ENCODE peak calls at places on chromosomes 4 and X, in nine cellular contexts. One of them, this sample, is unnamed.

GRCh38 chr4:3311095-3311372 is 18.2 kb downstream of the RGS12 start:
- DNase-seq in GM23248: no peak
- DNase-seq in H9: peak; percentile 22
- DNase-seq in mesendoderm: no peak
- DNase-seq in HepG2: no peak
- DNase-seq in neuronal stem cell: no peak
- DNase-seq in colonic mucosa: peak; percentile 15
- DNase-seq in mesenchymal stem cell: no peak
- DNase-seq in IMR-90: no peak
- DNase-seq in this sample: no peak

GRCh38 chr4:76687730-76688441 is 210.1 kb downstream of the SOWAHB start:
- DNase-seq in GM23248: no peak
- DNase-seq in H9: no peak
- DNase-seq in mesendoderm: peak; percentile 82
- DNase-seq in HepG2: no peak
- DNase-seq in neuronal stem cell: no peak
- DNase-seq in colonic mucosa: no peak
- DNase-seq in mesenchymal stem cell: peak; percentile 18
- DNase-seq in IMR-90: no peak
- DNase-seq in this sample: no peak

GRCh38 chrX:54921427-54922021 is 900 bp downstream of the TRO start:
- DNase-seq in GM23248: peak; percentile 85
- DNase-seq in H9: peak; percentile 81
- DNase-seq in mesendoderm: peak; percentile 86
- DNase-seq in HepG2: peak; percentile 40
- DNase-seq in neuronal stem cell: peak; percentile 78
- DNase-seq in colonic mucosa: peak; percentile 47
- DNase-seq in mesenchymal stem cell: peak; percentile 74
- DNase-seq in IMR-90: peak; percentile 72
- DNase-seq in this sample: peak; percentile 79

GRCh38 chr4:116027311-116027710 is 913.9 kb upstream of the NDST4 start:
- DNase-seq in GM23248: no peak
- DNase-seq in H9: no peak
- DNase-seq in mesendoderm: peak; percentile 9
- DNase-seq in HepG2: no peak
- DNase-seq in neuronal stem cell: no peak
- DNase-seq in colonic mucosa: no peak
- DNase-seq in mesenchymal stem cell: no peak
- DNase-seq in IMR-90: no peak
- DNase-seq in this sample: no peak

GRCh38 chr4:145829629-145830395 is 108.8 kb downstream of the ZNF827 start:
- DNase-seq in GM23248: peak; percentile 47
- DNase-seq in H9: no peak
- DNase-seq in mesendoderm: no peak
- DNase-seq in HepG2: no peak
- DNase-seq in neuronal stem cell: no peak
- DNase-seq in colonic mucosa: no peak
- DNase-seq in mesenchymal stem cell: no peak
- DNase-seq in IMR-90: no peak
- DNase-seq in this sample: no peak

GRCh38 chr4:2930135-2930805 is 32.9 kb downstream of the NOP14 start:
- DNase-seq in GM23248: no peak
- DNase-seq in H9: peak; percentile 20
- DNase-seq in mesendoderm: no peak
- DNase-seq in HepG2: peak; percentile 53
- DNase-seq in neuronal stem cell: no peak
- DNase-seq in colonic mucosa: no peak
- DNase-seq in mesenchymal stem cell: no peak
- DNase-seq in IMR-90: no peak
- DNase-seq in this sample: no peak

GRCh38 chr4:106690487-106690886 is 321.9 kb upstream of the GIMD1 start:
- DNase-seq in GM23248: peak; percentile 76
- DNase-seq in H9: no peak
- DNase-seq in mesendoderm: peak; percentile 11
- DNase-seq in HepG2: no peak
- DNase-seq in neuronal stem cell: no peak
- DNase-seq in colonic mucosa: no peak
- DNase-seq in mesenchymal stem cell: peak; percentile 48
- DNase-seq in IMR-90: peak; percentile 34
- DNase-seq in this sample: peak; percentile 41

GRCh38 chrX:102115748-102116147 is 9.7 kb upstream of the TCEAL2 start:
- DNase-seq in GM23248: no peak
- DNase-seq in H9: no peak
- DNase-seq in mesendoderm: no peak
- DNase-seq in HepG2: no peak
- DNase-seq in neuronal stem cell: no peak
- DNase-seq in colonic mucosa: no peak
- DNase-seq in mesenchymal stem cell: no peak
- DNase-seq in IMR-90: no peak
- DNase-seq in this sample: no peak

GRCh38 chrX:72100824-72101351 is 30.8 kb downstream of the RTL5 start:
- DNase-seq in GM23248: peak; percentile 12
- DNase-seq in H9: no peak
- DNase-seq in mesendoderm: no peak
- DNase-seq in HepG2: no peak
- DNase-seq in neuronal stem cell: no peak
- DNase-seq in colonic mucosa: no peak
- DNase-seq in mesenchymal stem cell: no peak
- DNase-seq in IMR-90: no peak
- DNase-seq in this sample: no peak

GRCh38 chrX:22135994-22136684 is 104.0 kb downstream of the PHEX start:
- DNase-seq in GM23248: peak; percentile 84
- DNase-seq in H9: no peak
- DNase-seq in mesendoderm: peak; percentile 37
- DNase-seq in HepG2: peak; percentile 11
- DNase-seq in neuronal stem cell: peak; percentile 42
- DNase-seq in colonic mucosa: no peak
- DNase-seq in mesenchymal stem cell: peak; percentile 64
- DNase-seq in IMR-90: peak; percentile 60
- DNase-seq in this sample: peak; percentile 72

DNA sequence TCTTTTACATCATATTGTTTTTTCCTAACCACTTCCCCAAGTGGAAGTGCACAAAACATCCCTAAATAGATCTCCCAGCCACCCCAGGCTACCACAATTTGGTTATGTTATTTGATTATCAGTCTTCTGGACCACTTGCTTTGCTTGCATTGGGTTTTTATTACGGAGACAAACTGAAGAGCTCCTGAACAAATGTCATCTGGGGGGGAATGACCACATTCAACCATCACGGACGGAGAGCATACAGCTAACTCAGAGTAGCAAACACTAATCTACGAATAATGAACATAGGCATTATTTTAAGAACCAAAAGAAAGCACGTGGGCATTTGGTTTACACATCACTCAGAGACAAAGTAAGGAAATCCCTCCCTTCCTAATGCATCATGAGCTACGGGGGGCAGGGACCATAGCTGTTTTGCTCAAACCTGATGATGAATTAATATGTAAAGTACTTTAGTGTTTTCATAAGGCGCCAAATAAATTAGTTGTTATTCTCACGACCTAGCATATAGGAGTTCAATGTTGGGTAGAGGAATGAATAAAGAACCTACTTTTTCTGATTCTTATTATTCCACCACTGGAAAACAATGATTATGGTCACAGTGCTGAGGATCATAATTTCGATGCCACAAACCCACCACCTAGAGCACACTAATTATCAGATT is 11.6 kb upstream of the TMEM156 start:
- DNase-seq in GM23248: peak; percentile 40
- DNase-seq in H9: no peak
- DNase-seq in mesendoderm: peak; percentile 14
- DNase-seq in HepG2: peak; percentile 24
- DNase-seq in neuronal stem cell: no peak
- DNase-seq in colonic mucosa: no peak
- DNase-seq in mesenchymal stem cell: peak; percentile 80
- DNase-seq in IMR-90: peak; percentile 52
- DNase-seq in this sample: peak; percentile 49
- H3K9ac ChIP-seq in GM23248: peak overlapping the region; percentile 83
- H3K9ac ChIP-seq in H9: peak overlapping the region; percentile 68
- H3K9ac ChIP-seq in mesendoderm: peak overlapping the region; percentile 62
- H3K9ac ChIP-seq in HepG2: peak overlapping the region; percentile 84
- H3K9ac ChIP-seq in neuronal stem cell: no peak overlapping the region
- H3K9ac ChIP-seq in colonic mucosa: peak overlapping the region; percentile 52
- H3K9ac ChIP-seq in mesenchymal stem cell: peak overlapping the region; percentile 79
- H3K9ac ChIP-seq in IMR-90: peak overlapping the region; percentile 73
- H3K9ac ChIP-seq in this sample: peak overlapping the region; percentile 71

DNA sequence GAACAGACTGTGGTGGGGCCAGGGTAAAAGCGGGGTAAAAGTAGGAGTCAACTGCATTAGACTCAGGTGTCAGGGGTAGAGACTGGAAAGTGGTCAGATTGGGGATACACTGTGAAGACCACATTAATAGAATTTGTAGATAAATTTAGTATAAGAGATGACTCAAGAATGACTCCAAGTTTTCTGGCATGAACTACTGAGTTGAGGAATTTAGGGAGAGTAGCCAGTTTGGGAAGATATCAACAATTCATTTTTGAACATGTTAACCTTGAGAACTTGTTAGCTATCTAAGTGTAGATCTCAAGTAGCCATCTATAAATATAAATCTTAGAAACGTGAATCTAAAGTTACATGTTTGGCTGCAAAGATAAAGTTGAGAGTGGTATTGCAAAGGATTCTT is 206.9 kb upstream of the HCCS start:
- DNase-seq in GM23248: peak; percentile 66
- DNase-seq in H9: no peak
- DNase-seq in mesendoderm: no peak
- DNase-seq in HepG2: no peak
- DNase-seq in neuronal stem cell: no peak
- DNase-seq in colonic mucosa: no peak
- DNase-seq in mesenchymal stem cell: no peak
- DNase-seq in IMR-90: peak; percentile 64
- DNase-seq in this sample: no peak
- H3K27me3 ChIP-seq in GM23248: no peaks in the 10 kb centered on the region
- H3K27me3 ChIP-seq in H9: no peaks in the 10 kb centered on the region
- H3K27me3 ChIP-seq in mesendoderm: no peaks in the 10 kb centered on the region
- H3K27me3 ChIP-seq in HepG2: no peaks in the 10 kb centered on the region
- H3K27me3 ChIP-seq in neuronal stem cell: no peaks in the 10 kb centered on the region
- H3K27me3 ChIP-seq in colonic mucosa: no peaks in the 10 kb centered on the region
- H3K27me3 ChIP-seq in mesenchymal stem cell: no peaks in the 10 kb centered on the region
- H3K27me3 ChIP-seq in IMR-90: no peaks in the 10 kb centered on the region
- H3K27me3 ChIP-seq in this sample: no peaks in the 10 kb centered on the region

DNA sequence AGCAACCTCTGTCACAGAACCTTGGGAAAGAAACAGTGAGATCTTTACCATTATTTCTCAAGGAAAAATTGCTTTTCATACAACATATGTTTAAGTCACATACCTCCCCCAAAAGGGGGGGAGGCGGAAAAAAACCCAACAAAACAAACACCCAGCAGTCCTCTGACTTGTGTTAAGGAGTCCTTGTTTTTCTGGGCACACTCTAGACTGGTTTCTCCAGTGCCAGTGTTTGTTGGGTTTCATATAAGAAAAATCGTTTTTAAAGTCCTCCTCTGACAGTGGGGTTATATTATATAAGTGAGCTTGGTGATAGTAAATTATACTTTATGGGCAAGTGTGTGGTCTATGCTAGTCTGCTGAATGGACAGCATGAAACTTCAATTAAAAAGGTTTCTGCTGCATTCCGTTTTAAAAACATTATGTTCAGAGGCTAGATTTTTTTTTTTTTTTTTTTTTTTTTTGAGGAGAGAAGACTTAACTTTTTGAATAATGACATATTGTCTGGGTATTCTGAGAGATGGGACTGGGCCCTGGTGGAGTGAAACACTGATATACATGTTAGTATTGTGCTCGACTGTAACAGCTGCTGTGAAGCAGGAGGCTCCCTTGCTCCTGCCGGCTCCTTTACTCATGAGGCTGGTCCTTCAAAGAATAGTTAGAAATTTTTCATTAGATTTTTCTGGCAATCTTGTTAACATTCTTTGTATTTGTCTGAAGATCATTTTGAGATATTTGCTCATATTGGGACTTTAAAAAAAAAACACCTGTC is 73.1 kb downstream of the TMEM131L start:
- DNase-seq in GM23248: no peak
- DNase-seq in H9: no peak
- DNase-seq in mesendoderm: no peak
- DNase-seq in HepG2: no peak
- DNase-seq in neuronal stem cell: no peak
- DNase-seq in colonic mucosa: no peak
- DNase-seq in mesenchymal stem cell: no peak
- DNase-seq in IMR-90: no peak
- DNase-seq in this sample: no peak
- H3K9ac ChIP-seq in GM23248: peak overlapping the region; percentile 23
- H3K9ac ChIP-seq in H9: no peak overlapping the region
- H3K9ac ChIP-seq in mesendoderm: no peak overlapping the region
- H3K9ac ChIP-seq in HepG2: no peak overlapping the region
- H3K9ac ChIP-seq in neuronal stem cell: no peak overlapping the region
- H3K9ac ChIP-seq in colonic mucosa: no peak overlapping the region
- H3K9ac ChIP-seq in mesenchymal stem cell: peak overlapping the region; percentile 78
- H3K9ac ChIP-seq in IMR-90: no peak overlapping the region
- H3K9ac ChIP-seq in this sample: peak overlapping the region; percentile 4

GRCh38 chr4:151218343-151218742 is 58.6 kb upstream of the PRSS48 start:
- DNase-seq in GM23248: peak; percentile 58
- DNase-seq in H9: no peak
- DNase-seq in mesendoderm: peak; percentile 21
- DNase-seq in HepG2: no peak
- DNase-seq in neuronal stem cell: no peak
- DNase-seq in colonic mucosa: no peak
- DNase-seq in mesenchymal stem cell: peak; percentile 66
- DNase-seq in IMR-90: peak; percentile 53
- DNase-seq in this sample: peak; percentile 41
- H3K27me3 ChIP-seq in GM23248: no peaks in the 10 kb centered on the region
- H3K27me3 ChIP-seq in H9: no peaks in the 10 kb centered on the region
- H3K27me3 ChIP-seq in mesendoderm: no peaks in the 10 kb centered on the region
- H3K27me3 ChIP-seq in HepG2: no peaks in the 10 kb centered on the region
- H3K27me3 ChIP-seq in neuronal stem cell: no peaks in the 10 kb centered on the region
- H3K27me3 ChIP-seq in colonic mucosa: no peaks in the 10 kb centered on the region
- H3K27me3 ChIP-seq in mesenchymal stem cell: no peaks in the 10 kb centered on the region
- H3K27me3 ChIP-seq in IMR-90: no peaks in the 10 kb centered on the region
- H3K27me3 ChIP-seq in this sample: no peaks in the 10 kb centered on the region

DNA sequence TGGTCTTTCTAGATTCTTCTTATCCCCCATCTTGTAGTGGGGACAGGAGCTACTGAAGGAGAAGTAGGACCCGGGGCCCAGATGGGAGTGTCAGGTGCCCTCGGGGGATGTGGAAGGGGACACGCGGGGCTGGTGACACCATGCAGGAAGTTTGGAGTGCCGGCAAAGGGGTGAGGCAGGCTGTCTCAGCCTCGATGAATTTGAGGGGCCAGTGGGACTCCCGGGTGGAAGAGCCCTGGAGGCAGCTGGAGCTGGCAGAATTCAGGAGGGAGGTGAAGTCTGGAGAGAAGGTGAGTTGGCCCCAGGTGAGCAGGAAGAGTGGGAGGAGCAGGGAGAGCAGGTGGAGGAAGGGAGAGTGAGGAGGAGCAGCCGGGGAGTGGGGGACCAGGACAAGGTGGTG is 101.7 kb downstream of the CPZ start:
- DNase-seq in GM23248: no peak
- DNase-seq in H9: no peak
- DNase-seq in mesendoderm: no peak
- DNase-seq in HepG2: no peak
- DNase-seq in neuronal stem cell: no peak
- DNase-seq in colonic mucosa: no peak
- DNase-seq in mesenchymal stem cell: no peak
- DNase-seq in IMR-90: no peak
- DNase-seq in this sample: no peak
- H3K9ac ChIP-seq in GM23248: no peak overlapping the region
- H3K9ac ChIP-seq in H9: no peak overlapping the region
- H3K9ac ChIP-seq in mesendoderm: no peak overlapping the region
- H3K9ac ChIP-seq in HepG2: no peak overlapping the region
- H3K9ac ChIP-seq in neuronal stem cell: peak overlapping the region; percentile 14
- H3K9ac ChIP-seq in colonic mucosa: no peak overlapping the region
- H3K9ac ChIP-seq in mesenchymal stem cell: no peak overlapping the region
- H3K9ac ChIP-seq in IMR-90: no peak overlapping the region
- H3K9ac ChIP-seq in this sample: no peak overlapping the region

This sample was measured in adipocyte.